ENCODE peak calls at places on chromosomes 5 and 9, in seven cellular contexts. K is upper lobe of right lung, N is tibial nerve, A is AG09309, X is astrocyte of the spinal cord, V is kidney epithelial cell, I is AG10803. P is an unnamed sample.

GRCh38 chr5:41925555-41925946 is 470 bp downstream of the FBXO4 start:
- DNase-seq in X (peak), V (no peak), I (peak), A (no peak), N (no peak), K (no peak), P (peak)

GRCh38 chr9:135757356-135757755 is 55.4 kb downstream of the KCNT1 start:
- DNase-seq in K (no peak), V (no peak), I (no peak), X (no peak), N (no peak), A (no peak), P (no peak)

GRCh38 chr5:179270581-179271300 is 74.5 kb downstream of the ADAMTS2 start:
- DNase-seq in K (peak), I (peak), V (no peak), X (no peak), N (peak), A (no peak), P (peak)

GRCh38 chr9:79213417-79214125 is 358.2 kb upstream of the TLE4 start:
- DNase-seq in A (no peak), I (peak), V (no peak), N (no peak), K (no peak), X (no peak), P (peak)

GRCh38 chr5:87300176-87300575 is 32.5 kb downstream of the RASA1 start:
- DNase-seq in X (no peak), K (no peak), N (no peak), A (no peak), V (no peak), I (no peak), P (peak)

GRCh38 chr5:78508231-78508765 is 140.3 kb downstream of the LHFPL2 start:
- DNase-seq in I (peak), X (no peak), K (no peak), V (no peak), A (no peak), N (no peak), P (no peak)

GRCh38 chr9:105063665-105064247 is 135.8 kb upstream of the ABCA1 start:
- DNase-seq in X (peak), K (no peak), I (peak), V (peak), N (no peak), A (peak), P (peak)

GRCh38 chr9:80157128-80157527 is 585.4 kb downstream of the TLE4 start:
- DNase-seq in I (no peak), N (no peak), A (no peak), V (no peak), X (no peak), K (no peak), P (no peak)

GRCh38 chr5:175842947-175843793 is 28.2 kb upstream of the CPLX2 start:
- DNase-seq in N (no peak), I (peak), V (peak), K (no peak), A (peak), X (peak), P (peak)

GRCh38 chr5:7834982-7835381 is 16.0 kb downstream of the CFAP90 start:
- DNase-seq in N (no peak), V (no peak), K (no peak), I (no peak), A (no peak), X (no peak), P (no peak)

GRCh38 chr5:109482748-109483147 is 73.0 kb upstream of the PJA2 start:
- DNase-seq in K (no peak), X (no peak), A (no peak), V (no peak), N (no peak), I (no peak), P (no peak)

GRCh38 chr9:131403493-131403773 is 9.5 kb downstream of the PRRC2B start:
- DNase-seq in I (no peak), A (no peak), N (no peak), V (no peak), X (no peak), K (no peak), P (no peak)

GRCh38 chr9:131400627-131401026 is 6.7 kb downstream of the PRRC2B start:
- DNase-seq in X (no peak), A (no peak), K (no peak), I (no peak), N (no peak), V (no peak), P (no peak)

GRCh38 chr9:131399972-131400371 is 6.1 kb downstream of the PRRC2B start:
- DNase-seq in V (no peak), A (no peak), N (no peak), I (no peak), K (no peak), X (no peak), P (no peak)

GRCh38 chr9:131402738-131403492 is 9.0 kb downstream of the PRRC2B start:
- DNase-seq in V (peak), X (peak), K (peak), I (peak), A (peak), N (peak), P (peak)

GRCh38 chr9:131402073-131402472 is 8.2 kb downstream of the PRRC2B start:
- DNase-seq in X (peak), K (no peak), N (no peak), I (peak), V (no peak), A (no peak), P (peak)
- H3K4me3 ChIP-seq in X (no peak), K (no peak), N (no peak), I (no peak), V (no peak), A (no peak), P (no peak)

DNA sequence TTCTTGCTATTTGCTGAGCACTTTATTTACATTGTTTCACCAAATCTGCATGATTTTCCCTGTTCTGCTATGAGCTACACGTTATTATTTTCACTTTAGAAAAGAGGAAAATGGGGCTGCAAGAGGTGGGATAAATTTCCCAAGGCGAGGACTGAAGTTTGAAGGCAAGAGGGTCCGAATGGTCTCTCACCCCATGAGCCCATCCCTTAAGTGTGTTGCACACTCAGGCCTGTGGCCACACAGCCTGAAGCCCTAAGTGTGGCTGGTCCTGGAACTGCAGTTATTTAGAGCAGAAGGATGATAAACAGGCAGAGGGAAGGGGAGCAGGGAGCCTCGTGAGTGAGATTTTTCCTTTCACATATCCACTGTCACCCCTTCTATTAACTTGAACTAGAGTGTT is 7.8 kb downstream of the PDE8B start:
- DNase-seq in V (no peak), N (no peak), I (no peak), K (no peak), X (no peak), A (no peak), P (no peak)
- TF ChIP-seq CTCF in V (no peak), N (no peak), I (peak), K (no peak), X (peak), A (peak), P (peak)

DNA sequence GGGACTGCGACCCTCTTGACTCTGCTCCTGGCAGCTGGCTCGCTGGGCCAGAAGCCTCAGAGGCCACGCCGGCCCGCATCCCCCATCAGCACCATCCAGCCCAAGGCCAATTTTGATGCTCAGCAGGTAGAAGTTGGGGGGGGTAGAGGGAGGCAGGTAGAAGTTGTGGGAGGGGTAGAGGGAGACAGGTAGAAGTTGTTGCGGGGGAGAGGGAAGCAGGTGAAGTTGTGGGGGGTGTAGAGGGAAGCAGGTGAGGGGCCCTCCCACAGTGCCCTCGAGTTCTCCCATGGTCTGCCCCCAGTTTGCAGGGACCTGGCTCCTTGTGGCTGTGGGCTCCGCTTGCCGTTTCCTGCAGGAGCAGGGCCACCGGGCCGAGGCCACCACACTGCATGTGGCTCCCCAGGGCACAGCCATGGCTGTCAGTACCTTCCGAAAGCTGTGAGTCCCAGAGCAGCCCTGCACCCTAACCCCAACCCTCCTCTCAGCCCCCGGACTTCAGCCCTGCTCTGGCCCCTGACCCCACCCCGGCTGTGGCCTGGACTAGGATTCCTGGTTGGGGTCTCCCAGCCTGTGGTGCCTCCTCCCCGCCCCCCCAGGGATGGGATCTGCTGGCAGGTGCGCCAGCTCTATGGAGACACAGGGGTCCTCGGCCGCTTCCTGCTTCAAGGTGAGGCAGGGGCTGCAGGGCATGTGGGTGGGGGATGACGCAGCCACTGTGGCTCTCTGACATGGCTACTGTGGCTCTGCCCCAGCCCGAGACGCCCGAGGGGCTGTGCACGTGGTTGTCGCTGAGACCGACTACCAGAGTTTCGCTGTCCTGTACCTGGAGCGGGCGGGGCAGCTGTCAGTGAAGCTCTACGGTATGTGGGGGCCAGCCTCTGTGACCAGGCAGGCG is 537 bp downstream of the C8G start:
- DNase-seq in A (no peak), K (no peak), X (no peak), I (no peak), N (no peak), V (no peak), P (no peak)
- H3K4me3 ChIP-seq in A (no peak), K (no peak), X (no peak), I (no peak), N (no peak), V (no peak), P (no peak)

GRCh38 chr9:96219615-96220257 is 82.2 kb downstream of the HSD17B3 start:
- DNase-seq in X (no peak), K (peak), V (no peak), N (no peak), I (peak), A (no peak), P (peak)

GRCh38 chr9:96217358-96217755 is 84.6 kb downstream of the HSD17B3 start:
- DNase-seq in K (no peak), A (no peak), X (no peak), I (no peak), V (no peak), N (no peak), P (no peak)

GRCh38 chr9:96217756-96218693 is 84.0 kb downstream of the HSD17B3 start:
- DNase-seq in A (no peak), X (peak), V (no peak), K (peak), N (peak), I (peak), P (peak)

GRCh38 chr9:96218821-96219614 is 83.0 kb downstream of the HSD17B3 start:
- DNase-seq in V (no peak), K (no peak), A (no peak), N (no peak), I (no peak), X (no peak), P (no peak)

GRCh38 chr9:96222132-96222531 is 79.8 kb downstream of the HSD17B3 start:
- DNase-seq in I (no peak), X (no peak), A (no peak), V (no peak), N (no peak), K (no peak), P (peak)
- TF ChIP-seq CTCF in I (peak), X (peak), A (peak), V (peak), N (no peak), K (peak), P (peak)

GRCh38 chr5:177132504-177133118 is 962 bp upstream of the NSD1 start:
- DNase-seq in V (no peak), I (no peak), N (no peak), X (no peak), K (no peak), A (no peak), P (peak)

GRCh38 chr5:177131352-177131710 is 2.2 kb upstream of the NSD1 start:
- DNase-seq in N (no peak), A (no peak), K (peak), I (no peak), X (no peak), V (no peak), P (no peak)

GRCh38 chr5:177133119-177133844 is at the start of gene NSD1:
- DNase-seq in K (peak), N (peak), I (peak), V (no peak), A (no peak), X (peak), P (peak)

GRCh38 chr5:177131019-177131320 is 2.6 kb upstream of the NSD1 start:
- DNase-seq in N (no peak), A (no peak), I (no peak), K (no peak), X (no peak), V (no peak), P (no peak)

GRCh38 chr5:177131711-177132503 is 1.7 kb upstream of the NSD1 start:
- DNase-seq in K (peak), X (no peak), V (no peak), N (no peak), I (no peak), A (no peak), P (no peak)
- H3K4me3 ChIP-seq in K (peak), X (no peak), V (no peak), N (peak), I (no peak), A (no peak), P (no peak)

GRCh38 chr9:125361837-125362531 is 100.4 kb downstream of the GAPVD1 start:
- DNase-seq in I (no peak), K (no peak), A (no peak), V (no peak), X (peak), N (no peak), P (peak)
- TF ChIP-seq CTCF in I (peak), K (no peak), A (peak), V (peak), X (peak), N (no peak), P (peak)

GRCh38 chr9:76401580-76402354 is 7.5 kb upstream of the RFK start:
- DNase-seq in I (no peak), K (no peak), N (no peak), V (no peak), X (peak), A (no peak), P (peak)

GRCh38 chr9:76401176-76401575 is 7.0 kb upstream of the RFK start:
- DNase-seq in A (no peak), X (no peak), I (no peak), V (no peak), N (no peak), K (no peak), P (no peak)

GRCh38 chr9:76400534-76401096 is 6.4 kb upstream of the RFK start:
- DNase-seq in K (no peak), V (no peak), X (no peak), A (no peak), I (no peak), N (no peak), P (no peak)

GRCh38 chr9:76404401-76404800 is 10.2 kb upstream of the RFK start:
- DNase-seq in X (no peak), A (no peak), K (no peak), N (no peak), I (no peak), V (no peak), P (no peak)

GRCh38 chr9:76403352-76403751 is 9.1 kb upstream of the RFK start:
- DNase-seq in A (peak), V (peak), K (no peak), X (peak), N (no peak), I (peak), P (peak)
- H3K4me3 ChIP-seq in A (no peak), V (no peak), K (peak), X (no peak), N (no peak), I (peak), P (no peak)

GRCh38 chr9:100426194-100426531 is 780 bp upstream of the MSANTD3 start:
- DNase-seq in K (no peak), X (no peak), I (no peak), N (no peak), A (no peak), V (no peak), P (no peak)

GRCh38 chr9:100425758-100426157 is 1.2 kb upstream of the MSANTD3 start:
- DNase-seq in N (no peak), V (no peak), X (no peak), I (peak), K (no peak), A (no peak), P (peak)

GRCh38 chr9:100427366-100428263 is 672 bp downstream of the MSANTD3 start:
- DNase-seq in N (no peak), X (peak), V (no peak), K (peak), A (no peak), I (peak), P (peak)

GRCh38 chr9:100428871-100429654 is 2.1 kb downstream of the MSANTD3 start:
- DNase-seq in X (peak), V (peak), K (no peak), N (no peak), A (peak), I (peak), P (peak)

DNA sequence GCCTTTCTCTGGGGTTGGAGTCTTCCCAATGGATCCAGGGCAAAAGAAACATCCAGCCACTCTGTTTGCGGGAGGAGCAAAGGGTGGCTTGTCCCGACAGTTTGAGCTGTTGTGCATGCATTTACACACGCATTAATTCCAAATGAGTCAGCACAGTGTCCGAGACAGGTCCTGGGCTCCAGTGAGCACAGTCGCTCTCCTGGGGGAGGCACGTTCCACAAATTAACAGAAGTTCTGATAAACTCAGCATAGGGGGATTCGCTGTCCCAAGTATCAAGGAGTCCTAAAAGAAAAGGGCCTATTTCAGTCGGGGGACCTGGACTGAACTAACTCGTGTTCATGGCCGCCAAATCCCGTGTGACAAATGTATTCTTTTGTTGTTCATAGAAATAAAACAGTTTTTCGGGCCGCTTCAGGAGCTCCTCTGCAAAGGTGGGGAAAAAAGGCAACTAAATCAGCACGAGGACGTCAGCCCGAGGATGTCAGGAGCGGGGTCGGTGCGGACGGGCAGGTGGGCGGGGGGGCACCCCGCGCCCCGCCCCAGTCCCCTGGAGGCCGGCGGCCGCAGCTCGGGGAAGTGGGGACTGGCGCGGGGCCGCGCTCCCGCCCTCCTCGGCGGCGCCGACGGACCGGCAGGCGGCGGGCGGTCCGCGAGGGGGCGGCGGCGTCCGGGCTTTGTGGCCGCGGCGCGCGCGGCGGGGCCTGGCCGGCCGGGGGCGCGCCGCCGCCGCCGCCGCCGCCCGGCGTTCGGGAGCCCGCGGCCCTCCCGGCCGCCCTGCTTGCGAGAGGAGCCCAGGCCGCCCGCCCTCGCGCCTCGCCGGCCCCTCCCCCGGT is at the start of gene MSANTD3:
- DNase-seq in V (no peak), X (peak), I (peak), A (no peak), K (peak), N (no peak), P (peak)
- TF ChIP-seq CTCF in V (no peak), X (no peak), I (no peak), A (no peak), K (peak), N (no peak), P (no peak)